ENCODE peak calls at places on chromosome 6, in seven cellular contexts. Z is heart left ventricle, N is IMR-90, Q is gastrocnemius medialis, A is HepG2, E is spleen, B is NB4. C is an unnamed sample.

GRCh38 chr6:25138697-25139051 is 140.5 kb upstream of the CARMIL1 start:
- DNase-seq in Z (no peak), Q (no peak), E (no peak), N (peak; percentile 30), A (no peak), B (peak; percentile 19), C (no peak)

GRCh38 chr6:119541132-119541905 is 191.8 kb upstream of the MAN1A1 start:
- DNase-seq in A (no peak), Q (no peak), B (no peak), Z (no peak), E (no peak), N (peak; percentile 100), C (no peak)

GRCh38 chr6:170205534-170206316 is 85.2 kb downstream of the DLL1 start:
- DNase-seq in Z (no peak), N (no peak), B (no peak), E (no peak), Q (no peak), A (no peak), C (peak; percentile 37)

GRCh38 chr6:100472674-100473073 is 8.0 kb upstream of the SIM1 start:
- DNase-seq in B (no peak), Z (no peak), E (no peak), N (peak; percentile 64), A (no peak), Q (no peak), C (no peak)

GRCh38 chr6:42693725-42694323 is 28.6 kb downstream of the PRPH2 start:
- DNase-seq in A (no peak), Z (no peak), Q (no peak), E (no peak), B (peak; percentile 60), N (no peak), C (no peak)

GRCh38 chr6:166541366-166541765 is 45.1 kb downstream of the RAMACL start:
- DNase-seq in B (no peak), N (no peak), Q (no peak), Z (no peak), A (no peak), E (no peak), C (no peak)

GRCh38 chr6:29632789-29633531 is at the start of gene GABBR1:
- DNase-seq in N (peak; percentile 79), Q (peak; percentile 51), E (peak; percentile 94), B (peak; percentile 30), A (no peak), Z (peak; percentile 91), C (peak; percentile 92)

GRCh38 chr6:53112404-53112803 is 36.2 kb downstream of the GCM1 start:
- DNase-seq in B (no peak), A (peak; percentile 85), N (no peak), Q (no peak), E (no peak), Z (no peak), C (no peak)

GRCh38 chr6:112781236-112781635 is 434.1 kb downstream of the RFPL4B start:
- DNase-seq in Q (no peak), Z (no peak), N (peak; percentile 10), B (no peak), E (no peak), A (peak; percentile 5), C (no peak)

GRCh38 chr6:15754035-15754705 is 91.3 kb upstream of the DTNBP1 start:
- DNase-seq in Z (no peak), A (no peak), B (peak; percentile 44), N (peak; percentile 42), E (no peak), Q (no peak), C (no peak)

GRCh38 chr6:71460933-71461332 is 172.3 kb downstream of the OGFRL1 start:
- DNase-seq in N (peak; percentile 79), A (no peak), Q (no peak), E (no peak), B (no peak), Z (no peak), C (no peak)

GRCh38 chr6:73389854-73390253 is 4.8 kb upstream of the DDX43 start:
- DNase-seq in B (no peak), A (no peak), Q (no peak), N (no peak), Z (no peak), E (no peak), C (no peak)

GRCh38 chr6:159762681-159763293 is 942 bp downstream of the ACAT2 start:
- DNase-seq in E (no peak), Q (no peak), A (peak; percentile 74), B (peak; percentile 48), N (no peak), Z (no peak), C (peak; percentile 80)

DNA sequence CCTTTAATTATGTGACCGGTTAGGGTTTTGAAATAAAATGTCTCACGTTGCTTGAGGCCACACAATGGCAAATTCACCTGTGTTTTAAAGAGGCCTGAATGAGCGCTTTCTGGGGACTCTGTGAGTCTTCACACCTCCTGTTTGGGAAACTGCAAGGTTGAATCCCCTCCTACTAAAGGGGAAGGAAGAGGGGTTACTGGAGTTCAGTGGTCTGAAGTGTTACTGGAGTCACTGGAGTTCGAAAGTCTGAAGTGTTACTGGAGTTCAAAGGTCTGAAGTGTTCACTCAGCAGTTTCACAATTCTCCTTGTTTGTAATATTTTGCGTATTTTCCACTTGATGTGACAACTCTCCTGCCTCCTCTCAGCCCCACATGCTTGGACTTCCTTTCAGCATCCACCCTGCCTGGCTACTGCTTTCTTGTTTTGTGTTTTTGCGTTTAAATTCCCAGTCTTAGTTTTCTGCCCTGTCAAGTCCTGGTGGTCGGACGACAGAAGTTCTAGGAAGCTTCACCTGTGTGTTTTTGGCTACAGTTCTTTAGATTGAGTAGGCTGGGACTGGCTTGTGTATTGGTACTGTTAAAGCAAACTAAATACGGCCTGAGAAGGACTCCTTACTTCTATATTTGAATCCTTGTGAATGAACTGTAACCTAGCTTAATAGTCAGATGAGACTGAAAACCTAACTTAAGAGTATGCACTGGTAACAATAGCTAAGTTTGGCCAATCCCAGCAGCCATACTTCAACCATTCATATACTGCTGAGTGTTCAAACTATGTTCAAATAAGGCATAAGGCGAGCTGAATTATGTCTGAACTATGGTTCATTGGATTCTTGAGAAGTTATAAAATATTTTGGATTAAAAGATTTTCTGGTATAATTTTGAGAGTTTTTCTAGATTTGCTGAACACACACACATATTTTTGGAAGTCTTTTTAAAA is 2.0 kb downstream of the SMPDL3A start:
- DNase-seq in B (no peak), E (no peak), N (peak; percentile 13), Q (no peak), A (peak; percentile 86), Z (no peak), C (no peak)
- TF ChIP-seq POLR2A in B (no peak), E (no peak), N (no peak), Q (no peak), A (peak; percentile 25), Z (no peak), C (no peak)

DNA sequence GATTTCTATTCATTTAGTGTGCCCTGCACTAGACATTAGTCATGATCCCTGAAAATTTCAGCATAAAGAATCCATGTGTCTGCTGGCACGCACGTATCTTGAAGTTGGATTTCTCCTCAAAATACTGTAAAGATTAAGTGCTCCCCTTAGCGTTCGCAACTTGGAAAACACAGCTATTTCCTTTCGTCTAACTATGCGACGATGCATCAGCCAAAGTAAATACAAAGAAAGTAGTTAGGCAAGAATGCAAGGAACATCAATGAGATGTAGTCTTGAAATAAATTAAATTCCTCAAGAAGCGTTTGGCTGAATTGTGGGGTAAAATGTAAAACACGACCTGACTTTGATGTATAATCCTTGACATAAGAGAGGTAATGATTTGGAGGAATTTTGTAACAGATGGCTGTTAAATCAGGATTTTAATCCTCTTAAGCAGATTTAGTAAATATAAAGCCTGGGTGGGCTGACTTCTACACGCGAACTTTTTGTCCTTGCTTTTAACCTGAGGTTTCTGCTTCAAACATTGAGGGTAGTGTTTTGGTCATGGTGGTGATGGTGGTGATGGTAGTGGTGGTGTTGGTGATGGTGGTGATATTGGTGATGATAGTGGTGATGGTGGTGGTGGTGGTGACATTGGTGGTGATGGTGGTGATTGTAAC is 88.2 kb downstream of the FOXF2 start:
- DNase-seq in B (no peak), Q (no peak), N (peak; percentile 83), Z (no peak), A (no peak), E (no peak), C (no peak)
- TF ChIP-seq CTCF in B (no peak), Q (no peak), N (peak; percentile 34), Z (no peak), A (no peak), E (no peak), C (no peak)

GRCh38 chr6:136793348-136793747 is 1.1 kb upstream of the MAP3K5 start:
- DNase-seq in B (no peak), Q (no peak), A (no peak), Z (no peak), E (no peak), N (no peak), C (no peak)

GRCh38 chr6:136792945-136793289 is 640 bp upstream of the MAP3K5 start:
- DNase-seq in Z (peak; percentile 97), E (peak; percentile 99), A (peak; percentile 21), Q (peak; percentile 73), N (peak; percentile 85), B (peak; percentile 97), C (peak; percentile 95)

GRCh38 chr6:136792066-136792944 is at the start of gene MAP3K5:
- DNase-seq in Z (peak; percentile 93), E (peak; percentile 98), N (peak; percentile 72), B (peak; percentile 94), A (peak; percentile 33), Q (peak; percentile 74), C (peak; percentile 91)

GRCh38 chr6:136790411-136791295 is 1.6 kb downstream of the MAP3K5 start:
- DNase-seq in A (no peak), Z (no peak), B (no peak), N (no peak), E (no peak), Q (no peak), C (no peak)

DNA sequence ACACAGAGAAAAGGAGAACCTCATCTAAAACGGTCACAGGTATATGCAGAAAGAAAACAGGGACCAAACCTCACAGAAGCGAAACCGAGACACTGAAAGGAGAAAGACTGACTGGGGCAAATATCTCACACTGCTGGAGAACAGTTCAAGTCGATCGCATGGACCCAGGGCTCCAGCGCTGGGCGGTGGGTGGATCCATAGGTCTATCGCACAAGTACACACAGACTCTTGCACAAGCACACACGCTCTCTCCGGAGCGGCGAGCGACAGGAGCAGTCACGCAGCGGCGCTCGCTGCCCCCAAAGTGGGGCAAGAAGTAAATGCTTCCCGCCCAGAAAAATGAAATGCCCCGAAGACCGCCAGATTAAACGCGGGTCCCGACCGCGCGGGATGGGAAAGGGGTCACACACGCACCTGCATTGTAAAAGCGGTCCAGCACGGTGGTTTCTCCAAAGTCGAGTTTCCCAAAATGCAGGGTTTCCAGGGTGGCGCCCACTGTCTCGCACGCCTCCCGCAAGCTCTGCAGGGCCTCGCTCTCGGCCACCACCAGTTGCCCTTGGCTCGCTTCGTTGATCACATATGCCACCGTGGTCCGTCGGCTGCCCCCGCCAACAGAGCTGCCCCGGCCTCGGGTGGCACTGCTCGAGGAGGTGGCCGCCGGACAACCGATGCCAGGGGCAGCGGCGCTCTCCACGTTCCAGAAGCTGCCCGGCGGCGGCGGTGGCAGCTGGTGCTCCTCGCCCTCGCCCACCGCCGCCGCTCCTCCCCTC is 796 bp downstream of the MAP3K5 start:
- DNase-seq in A (no peak), Z (peak; percentile 75), B (peak; percentile 92), Q (peak; percentile 41), N (peak; percentile 67), E (peak; percentile 94), C (peak; percentile 87)
- TF ChIP-seq POLR2A in A (no peak), Z (no peak), B (peak; percentile 44), Q (peak; percentile 66), N (no peak), E (peak; percentile 64), C (no peak)

GRCh38 chr6:161660666-161661571 is 387.1 kb upstream of the AGPAT4 start:
- DNase-seq in Z (no peak), Q (no peak), N (no peak), B (peak; percentile 31), E (no peak), A (peak; percentile 9), C (no peak)
- TF ChIP-seq CTCF in Z (no peak), Q (no peak), N (no peak), B (peak; percentile 37), E (no peak), A (peak; percentile 54), C (no peak)

C was measured in suprapubic skin.